ENCODE peak calls at places on chromosomes 6 and 20, in five cellular contexts. Q is Caki2, E is iris pigment epithelial cell, R is AG04450, O is GM12865. B is an unnamed sample.

GRCh38 chr6:10463040-10463439 is 48.2 kb upstream of the TFAP2A start:
- DNase-seq in R (no peak), O (no peak), Q (no peak), E (no peak), B (no peak)

GRCh38 chr6:37630281-37630799 is 67.3 kb downstream of the MDGA1 start:
- DNase-seq in E (peak; percentile 99), R (peak; percentile 94), Q (peak; percentile 99), O (no peak), B (no peak)

GRCh38 chr6:15524736-15525401 is 138.0 kb downstream of the DTNBP1 start:
- DNase-seq in Q (no peak), O (no peak), R (no peak), E (no peak), B (no peak)

GRCh38 chr6:12288844-12289654 is 1.1 kb upstream of the EDN1 start:
- DNase-seq in O (peak; percentile 79), Q (peak; percentile 75), E (peak; percentile 72), R (no peak), B (no peak)

GRCh38 chr20:64145458-64146300 is 18.6 kb upstream of the MYT1 start:
- DNase-seq in O (peak; percentile 9), E (no peak), R (no peak), Q (no peak), B (no peak)

GRCh38 chr6:7669742-7670141 is 56.2 kb upstream of the BMP6 start:
- DNase-seq in R (no peak), O (no peak), E (no peak), Q (no peak), B (no peak)

GRCh38 chr6:3825851-3826581 is 23.2 kb upstream of the FAM50B start:
- DNase-seq in O (no peak), E (peak; percentile 97), R (peak; percentile 90), Q (peak; percentile 86), B (no peak)

GRCh38 chr20:4052139-4052480 is 36.8 kb upstream of the RNF24 start:
- DNase-seq in E (no peak), Q (no peak), O (no peak), R (no peak), B (no peak)

GRCh38 chr6:118893095-118893881 is 664 bp upstream of the ASF1A start:
- DNase-seq in R (no peak), Q (no peak), O (peak; percentile 74), E (peak; percentile 70), B (peak; percentile 93)

GRCh38 chr6:127833336-127833735 is 67.5 kb downstream of the THEMIS start:
- DNase-seq in Q (no peak), E (peak; percentile 21), O (no peak), R (no peak), B (no peak)

GRCh38 chr20:62571667-62572344 is 70.5 kb upstream of the SLCO4A1 start:
- DNase-seq in R (no peak), Q (peak; percentile 61), O (peak; percentile 58), E (no peak), B (no peak)

GRCh38 chr20:21053002-21053762 is 53.0 kb downstream of the LINC00237 start:
- DNase-seq in R (no peak), Q (no peak), O (no peak), E (no peak), B (no peak)

GRCh38 chr20:59735486-59735885 is 131.1 kb downstream of the PHACTR3 start:
- DNase-seq in Q (no peak), E (no peak), R (no peak), O (no peak), B (no peak)

GRCh38 chr6:17959317-17959716 is 28.1 kb downstream of the KIF13A start:
- DNase-seq in E (no peak), R (peak; percentile 54), Q (no peak), O (no peak), B (no peak)

GRCh38 chr6:4853782-4854511 is 77.7 kb downstream of the CDYL start:
- DNase-seq in E (peak; percentile 34), Q (peak; percentile 39), R (no peak), O (peak; percentile 45), B (no peak)

GRCh38 chr6:16055852-16056251 is 73.0 kb upstream of the MYLIP start:
- DNase-seq in E (no peak), Q (no peak), O (no peak), R (no peak), B (no peak)

GRCh38 chr6:77740380-77740779 is 87.5 kb downstream of the MEI4 start:
- DNase-seq in R (no peak), O (peak; percentile 21), E (peak; percentile 35), Q (no peak), B (no peak)

GRCh38 chr20:2204021-2204420 is 91.8 kb upstream of the TGM3 start:
- DNase-seq in Q (no peak), E (no peak), R (no peak), O (no peak), B (no peak)

GRCh38 chr20:52859156-52859887 is 112.8 kb upstream of the TSHZ2 start:
- DNase-seq in Q (peak; percentile 16), R (no peak), E (no peak), O (no peak), B (no peak)

GRCh38 chr6:137223370-137224131 is 4.4 kb upstream of the IFNGR1 start:
- DNase-seq in R (no peak), E (peak; percentile 96), Q (no peak), O (peak; percentile 38), B (no peak)

GRCh38 chr20:50885068-50885467 is 46.2 kb downstream of the ADNP start:
- DNase-seq in Q (no peak), O (no peak), E (no peak), R (no peak), B (no peak)

GRCh38 chr6:107778242-107778641 is 45.9 kb downstream of the SCML4 start:
- DNase-seq in E (no peak), O (no peak), R (no peak), Q (no peak), B (no peak)

GRCh38 chr20:58342104-58342945 is 32.8 kb downstream of the RAB22A start:
- DNase-seq in R (no peak), Q (no peak), O (no peak), E (peak; percentile 77), B (no peak)

GRCh38 chr6:106974337-106974998 is at the start of gene CD24:
- DNase-seq in Q (peak; percentile 74), R (no peak), E (no peak), O (peak; percentile 35), B (peak; percentile 87)

GRCh38 chr6:66103954-66104353 is 396.9 kb upstream of the EYS start:
- DNase-seq in Q (no peak), O (no peak), R (no peak), E (no peak), B (peak; percentile 24)

GRCh38 chr6:38857815-38858214 is 142.7 kb downstream of the DNAH8 start:
- DNase-seq in O (no peak), E (no peak), Q (no peak), R (no peak), B (no peak)

GRCh38 chr6:130376921-130377320 is 11.1 kb downstream of the TMEM200A start:
- DNase-seq in O (no peak), E (peak; percentile 57), Q (no peak), R (no peak), B (no peak)

GRCh38 chr20:44582321-44583025 is at the start of gene PKIG:
- DNase-seq in R (peak; percentile 38), O (peak; percentile 51), E (peak; percentile 84), Q (no peak), B (no peak)

GRCh38 chr6:35053701-35054100 is 87.4 kb downstream of the TCP11 start:
- DNase-seq in O (no peak), R (no peak), Q (no peak), E (no peak), B (no peak)

GRCh38 chr20:33773412-33774089 is 37.6 kb upstream of the CHMP4B start:
- DNase-seq in O (peak; percentile 90), Q (no peak), R (no peak), E (no peak), B (no peak)

GRCh38 chr20:44738779-44739477 is 6.7 kb upstream of the KCNK15 start:
- DNase-seq in Q (peak; percentile 83), R (no peak), O (peak; percentile 75), E (peak; percentile 76), B (peak; percentile 62)

GRCh38 chr6:5851261-5851757 is 155.4 kb downstream of the NRN1 start:
- DNase-seq in O (peak; percentile 64), E (peak; percentile 39), R (no peak), Q (peak; percentile 18), B (no peak)

GRCh38 chr20:59082077-59082740 is 39.6 kb upstream of the PRELID3B start:
- DNase-seq in E (no peak), R (no peak), O (peak; percentile 11), Q (no peak), B (no peak)

B was measured in NCI-H774.